ENCODE peak calls at places on chromosomes 7 and 10, in ten cellular contexts. Z is mucosa of descending colon, E is endothelial cell of umbilical vein, C is fibroblast of villous mesenchyme, H is HFF-Myc, S is esophagus squamous epithelium, Y is Peyer's patch, U is AG09309, P is HL-60, B is sigmoid colon. F is an unnamed sample.

GRCh38 chr7:120272261-120272895 is 597 bp upstream of the KCND2 start:
- DNase-seq in S (no peak), U (no peak), B (no peak), Y (no peak), H (peak; percentile 4), E (peak; percentile 49), C (peak; percentile 70), P (peak; percentile 15), Z (peak; percentile 4), F (peak; percentile 76)

GRCh38 chr7:140084972-140085371 is 22.2 kb upstream of the PARP12 start:
- DNase-seq in Y (no peak), C (no peak), E (peak; percentile 13), Z (no peak), U (no peak), P (no peak), H (no peak), B (no peak), S (no peak), F (peak; percentile 85)

GRCh38 chr7:139784643-139785042 is 6.8 kb upstream of the HIPK2 start:
- DNase-seq in Z (no peak), C (no peak), U (no peak), H (no peak), E (no peak), Y (no peak), B (no peak), P (no peak), S (no peak), F (no peak)

GRCh38 chr7:106176414-106177294 is 64.5 kb upstream of the SYPL1 start:
- DNase-seq in E (peak; percentile 89), C (peak; percentile 77), P (no peak), H (peak; percentile 41), U (no peak), Z (peak; percentile 92), Y (peak; percentile 84), S (peak; percentile 6), B (peak; percentile 90), F (peak; percentile 75)

GRCh38 chr7:112449353-112449752 is 907 bp upstream of the IFRD1 start:
- DNase-seq in Y (no peak), Z (peak; percentile 67), U (no peak), P (no peak), H (no peak), B (no peak), C (no peak), S (no peak), E (peak; percentile 36), F (peak; percentile 16)

GRCh38 chr10:107409517-107409916 is 245.0 kb upstream of the SORCS1 start:
- DNase-seq in H (no peak), B (no peak), Z (peak; percentile 57), C (peak; percentile 28), U (no peak), P (no peak), S (no peak), Y (no peak), E (no peak), F (peak; percentile 60)

GRCh38 chr10:121245799-121246198 is 352.4 kb downstream of the FGFR2 start:
- DNase-seq in U (no peak), C (no peak), P (no peak), E (no peak), H (no peak), S (no peak), Y (no peak), Z (peak; percentile 46), B (no peak), F (no peak)

GRCh38 chr10:68900427-68901105 is 549 bp upstream of the DDX50 start:
- DNase-seq in U (peak; percentile 34), H (peak; percentile 12), Y (peak; percentile 86), E (no peak), S (no peak), C (peak; percentile 75), P (no peak), B (no peak), Z (peak; percentile 11), F (no peak)

GRCh38 chr7:123535517-123535916 is 1.1 kb upstream of the IQUB start:
- DNase-seq in Y (peak; percentile 39), H (no peak), C (no peak), B (no peak), U (no peak), S (peak; percentile 0), Z (peak; percentile 19), E (no peak), P (no peak), F (no peak)

GRCh38 chr7:123533553-123533917 is 860 bp downstream of the IQUB start:
- DNase-seq in C (no peak), U (no peak), S (no peak), B (no peak), P (no peak), E (no peak), Y (no peak), Z (no peak), H (no peak), F (no peak)

GRCh38 chr7:123533929-123534382 is 439 bp downstream of the IQUB start:
- DNase-seq in C (no peak), U (no peak), B (no peak), E (no peak), S (no peak), Y (no peak), Z (no peak), P (no peak), H (no peak), F (no peak)

GRCh38 chr7:123537026-123537642 is 2.7 kb upstream of the IQUB start:
- DNase-seq in H (no peak), Y (no peak), E (peak; percentile 46), Z (no peak), U (no peak), B (no peak), C (peak; percentile 44), P (no peak), S (no peak), F (peak; percentile 13)

GRCh38 chr7:123534383-123535260 is at the start of gene IQUB:
- DNase-seq in U (peak; percentile 84), P (peak; percentile 88), C (peak; percentile 97), S (peak; percentile 90), H (peak; percentile 89), Y (peak; percentile 99), E (peak; percentile 95), Z (peak; percentile 100), B (peak; percentile 99), F (peak; percentile 97)
- H3K4me3 ChIP-seq in U (peak within 1 kb of the TSS; percentile 86), P (peak within 1 kb of the TSS; percentile 70), C (peak within 1 kb of the TSS; percentile 86), S (peak within 1 kb of the TSS; percentile 32), H (peak within 1 kb of the TSS; percentile 49), Y (peak within 1 kb of the TSS; percentile 65), E (peak within 1 kb of the TSS; percentile 81), Z (peak within 1 kb of the TSS; percentile 22), B (peak within 1 kb of the TSS; percentile 61), F (peak within 1 kb of the TSS; percentile 74)

GRCh38 chr7:97495487-97495886 is 236.4 kb upstream of the TAC1 start:
- DNase-seq in Y (no peak), U (no peak), C (no peak), P (no peak), S (no peak), B (no peak), E (no peak), Z (peak; percentile 35), H (no peak), F (no peak)

GRCh38 chr7:97503367-97504094 is 228.4 kb upstream of the TAC1 start:
- DNase-seq in S (no peak), H (no peak), U (no peak), B (no peak), C (no peak), Z (no peak), E (no peak), Y (no peak), P (no peak), F (no peak)

DNA sequence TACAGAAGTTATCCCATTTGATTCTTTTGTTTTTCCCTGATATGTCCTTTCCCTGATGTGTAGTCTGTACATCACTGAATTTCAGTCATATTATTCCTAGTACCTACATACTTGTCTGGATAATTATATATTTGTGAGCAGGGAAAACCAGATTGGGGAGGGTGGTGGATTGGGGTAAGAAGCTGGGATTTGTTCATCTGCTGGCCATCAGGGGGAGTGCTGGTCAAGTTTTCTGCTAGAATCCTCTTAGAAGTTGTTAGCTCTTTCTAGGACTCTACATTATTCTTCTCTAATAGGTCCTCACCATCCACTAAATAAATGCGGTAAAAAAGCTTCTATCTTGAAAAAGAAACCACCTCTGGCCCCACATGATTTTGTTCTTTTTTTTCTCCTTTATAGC is 232.7 kb upstream of the TAC1 start:
- DNase-seq in Y (no peak), U (no peak), Z (peak; percentile 59), S (no peak), P (no peak), C (peak; percentile 5), H (no peak), E (no peak), B (no peak), F (peak; percentile 46)
- TF ChIP-seq CTCF in Y (peak; percentile 51), U (peak; percentile 24), Z (no peak), S (peak; percentile 13), P (peak; percentile 35), C (no peak), H (peak; percentile 27), E (no peak), B (no peak), F (peak; percentile 58)

DNA sequence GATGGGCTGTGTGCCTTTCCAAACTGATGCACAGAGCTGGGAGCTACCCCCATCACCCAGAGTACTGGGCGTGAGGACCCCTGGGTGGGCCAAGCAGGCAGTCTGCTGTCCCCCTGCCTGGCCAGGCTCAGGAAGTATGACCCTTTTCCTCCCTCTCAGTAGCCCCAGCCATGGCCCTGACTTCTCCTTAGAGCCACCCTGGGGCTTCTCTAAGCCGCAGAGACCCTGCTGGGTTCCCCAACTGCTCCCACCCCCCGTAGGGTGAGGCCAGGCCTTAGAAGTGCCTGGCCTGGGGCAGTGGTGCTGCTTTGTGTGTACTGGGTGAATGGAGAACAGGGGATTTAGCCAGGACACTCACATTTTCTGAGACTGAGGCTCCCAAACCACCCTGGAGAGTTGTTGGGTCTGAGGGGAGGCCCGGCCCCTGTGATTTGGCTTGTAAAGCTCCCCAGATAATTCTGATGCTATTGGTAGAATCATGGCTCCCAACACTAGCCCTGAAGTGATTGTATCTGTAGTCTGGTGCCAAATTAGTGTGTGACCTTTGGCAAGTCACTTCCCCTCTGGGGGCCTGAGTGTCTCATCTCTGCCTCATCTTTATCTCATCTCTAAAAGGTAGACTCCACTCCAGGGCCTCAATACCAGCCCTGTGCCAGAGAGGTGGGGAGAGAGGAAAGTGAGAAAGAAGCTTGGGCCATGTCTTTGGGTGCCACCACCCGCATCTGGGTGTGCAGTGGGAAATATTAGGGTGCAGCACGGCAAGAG is 99.7 kb upstream of the PPIF start:
- DNase-seq in B (no peak), C (no peak), Z (no peak), U (no peak), Y (no peak), P (no peak), S (no peak), H (no peak), E (no peak), F (peak; percentile 51)
- H3K4me3 ChIP-seq in B (no peak overlapping the region), C (no peak overlapping the region), Z (no peak overlapping the region), U (no peak overlapping the region), Y (no peak overlapping the region), P (no peak overlapping the region), S (no peak overlapping the region), H (no peak overlapping the region), E (no peak overlapping the region), F (peak overlapping the region; percentile 84)

GRCh38 chr7:128867842-128868623 is 5.4 kb downstream of the ATP6V1F start:
- DNase-seq in H (no peak), P (no peak), E (no peak), S (no peak), Z (peak; percentile 55), C (peak; percentile 5), U (no peak), Y (peak; percentile 61), B (no peak), F (no peak)

GRCh38 chr7:128871050-128871449 is 8.4 kb downstream of the ATP6V1F start:
- DNase-seq in Z (no peak), H (no peak), Y (no peak), E (no peak), P (no peak), U (no peak), S (no peak), B (no peak), C (no peak), F (no peak)

GRCh38 chr7:128868624-128869137 is 6.0 kb downstream of the ATP6V1F start:
- DNase-seq in Z (no peak), Y (no peak), H (no peak), S (no peak), C (no peak), E (no peak), P (no peak), U (no peak), B (no peak), F (no peak)

GRCh38 chr7:128869944-128870285 is 7.3 kb downstream of the ATP6V1F start:
- DNase-seq in Y (no peak), B (no peak), U (no peak), E (no peak), S (no peak), P (no peak), C (no peak), H (no peak), Z (no peak), F (no peak)

GRCh38 chr7:128869138-128869943 is 6.7 kb downstream of the ATP6V1F start:
- DNase-seq in C (peak; percentile 29), U (no peak), P (peak; percentile 38), Z (peak; percentile 63), E (peak; percentile 41), Y (peak; percentile 85), H (no peak), B (peak; percentile 84), S (no peak), F (peak; percentile 70)
- TF ChIP-seq CTCF in C (no peak), U (no peak), P (no peak), Z (peak; percentile 34), E (no peak), Y (peak; percentile 36), H (no peak), B (peak; percentile 14), S (peak; percentile 14), F (no peak)